ENCODE peak calls at places on chromosome 1, in ten cellular contexts. O is NCI-H69; W is left lobe of liver; J is ovary; P is WERI-Rb-1; X is stimulated activated CD4-positive, alpha-beta T cell treated with anti-CD3 and anti-CD28 coated beads, Interleukin-15, amount 100 ng/mL, for 24 hours; V is hepatic stellate cell; S is NCI-H524; Q is HuH-7.5; R is effector memory CD8-positive, alpha-beta T cell. G is an unnamed sample.
A peak's percentile ranks its signal among the peaks of the same experiment; 100 is the strongest.

GRCh38 chr1:19400189-19400588 is 85.2 kb downstream of the CAPZB start:
- DNase-seq in J (peak; percentile 57), R (no peak), S (no peak), V (peak; percentile 43), P (no peak), O (no peak), W (no peak), X (no peak), Q (no peak), G (no peak)

GRCh38 chr1:110084226-110085078 is 14.0 kb upstream of the ALX3 start:
- DNase-seq in W (no peak), O (no peak), V (peak; percentile 76), S (no peak), R (no peak), X (peak; percentile 56), Q (no peak), P (no peak), J (peak; percentile 87), G (no peak)

GRCh38 chr1:236952279-236953003 is 51.8 kb downstream of the MT1HL1 start:
- DNase-seq in V (no peak), S (no peak), P (no peak), J (no peak), W (no peak), O (no peak), Q (no peak), R (no peak), X (no peak), G (peak; percentile 54)

GRCh38 chr1:71918630-71919029 is 363.7 kb downstream of the NEGR1 start:
- DNase-seq in P (no peak), O (peak; percentile 13), X (no peak), Q (no peak), J (no peak), R (no peak), W (no peak), V (no peak), S (no peak), G (no peak)

GRCh38 chr1:1299686-1300351 is 7.9 kb downstream of the ACAP3 start:
- DNase-seq in J (no peak), S (no peak), W (no peak), R (no peak), X (peak; percentile 32), O (peak; percentile 32), P (peak; percentile 65), V (no peak), Q (no peak), G (no peak)

GRCh38 chr1:185325413-185325812 is 8.4 kb upstream of the IVNS1ABP start:
- DNase-seq in O (no peak), P (no peak), R (no peak), S (no peak), X (no peak), Q (no peak), V (no peak), W (no peak), J (no peak), G (no peak)

GRCh38 chr1:107019166-107019565 is 37.3 kb upstream of the PRMT6 start:
- DNase-seq in V (no peak), P (no peak), Q (no peak), O (no peak), J (no peak), R (no peak), W (no peak), S (no peak), X (no peak), G (no peak)

GRCh38 chr1:39632491-39633417 is 6.7 kb downstream of the HEYL start:
- DNase-seq in W (no peak), P (peak; percentile 76), S (no peak), J (peak; percentile 89), O (peak; percentile 48), X (no peak), Q (no peak), V (peak; percentile 81), R (no peak), G (no peak)